ENCODE peak calls at places on chromosomes 4 and X, in four cellular contexts. One of them, this sample, is unnamed.
A peak's percentile ranks its signal among the peaks of the same experiment; 100 is the strongest.

GRCh38 chrX:25726539-25726938 is 411.6 kb upstream of the MAGEB18 start:
- DNase-seq in endodermal cell: no peak
- DNase-seq in lower lobe of right lung: no peak
- DNase-seq in tibial artery: no peak
- DNase-seq in this sample: no peak

GRCh38 chrX:107014927-107015326 is 14.9 kb upstream of the MORC4 start:
- DNase-seq in endodermal cell: no peak
- DNase-seq in lower lobe of right lung: no peak
- DNase-seq in tibial artery: no peak
- DNase-seq in this sample: no peak

GRCh38 chr4:8747896-8748575 is 123.6 kb downstream of the HMX1 start:
- DNase-seq in endodermal cell: peak; percentile 33
- DNase-seq in lower lobe of right lung: peak; percentile 31
- DNase-seq in tibial artery: peak; percentile 10
- DNase-seq in this sample: no peak

GRCh38 chr4:104752337-104752736 is 257.6 kb upstream of the CXXC4 start:
- DNase-seq in endodermal cell: no peak
- DNase-seq in lower lobe of right lung: no peak
- DNase-seq in tibial artery: no peak
- DNase-seq in this sample: no peak

GRCh38 chrX:129996120-129996519 is 13.7 kb downstream of the BCORL1 start:
- DNase-seq in endodermal cell: no peak
- DNase-seq in lower lobe of right lung: no peak
- DNase-seq in tibial artery: no peak
- DNase-seq in this sample: no peak

GRCh38 chr4:11426716-11427115 is 2.0 kb downstream of the HS3ST1 start:
- DNase-seq in endodermal cell: no peak
- DNase-seq in lower lobe of right lung: no peak
- DNase-seq in tibial artery: no peak
- DNase-seq in this sample: no peak

GRCh38 chrX:74923942-74924448 is 1.3 kb downstream of the NEXMIF start:
- DNase-seq in endodermal cell: no peak
- DNase-seq in lower lobe of right lung: peak; percentile 46
- DNase-seq in tibial artery: no peak
- DNase-seq in this sample: no peak

GRCh38 chr4:102411416-102411815 is 66.1 kb upstream of the SLC39A8 start:
- DNase-seq in endodermal cell: no peak
- DNase-seq in lower lobe of right lung: no peak
- DNase-seq in tibial artery: no peak
- DNase-seq in this sample: no peak

GRCh38 chrX:44344194-44344593 is 722 bp upstream of the EFHC2 start:
- DNase-seq in endodermal cell: peak; percentile 41
- DNase-seq in lower lobe of right lung: peak; percentile 52
- DNase-seq in tibial artery: peak; percentile 18
- DNase-seq in this sample: no peak

GRCh38 chrX:127038065-127038464 is 218.5 kb downstream of the PRR32 start:
- DNase-seq in endodermal cell: no peak
- DNase-seq in lower lobe of right lung: no peak
- DNase-seq in tibial artery: no peak
- DNase-seq in this sample: no peak

GRCh38 chr4:36509816-36510215 is 228.4 kb downstream of the DTHD1 start:
- DNase-seq in endodermal cell: no peak
- DNase-seq in lower lobe of right lung: no peak
- DNase-seq in tibial artery: no peak
- DNase-seq in this sample: no peak

GRCh38 chr4:101787917-101788316 is 2.6 kb upstream of the BANK1 start:
- DNase-seq in endodermal cell: no peak
- DNase-seq in lower lobe of right lung: no peak
- DNase-seq in tibial artery: no peak
- DNase-seq in this sample: no peak

GRCh38 chrX:24341795-24342194 is 18.6 kb upstream of the SUPT20HL1 start:
- DNase-seq in endodermal cell: no peak
- DNase-seq in lower lobe of right lung: no peak
- DNase-seq in tibial artery: no peak
- DNase-seq in this sample: no peak

GRCh38 chrX:77628294-77629025 is 157.6 kb downstream of the ATRX start:
- DNase-seq in endodermal cell: no peak
- DNase-seq in lower lobe of right lung: no peak
- DNase-seq in tibial artery: no peak
- DNase-seq in this sample: no peak

GRCh38 chrX:77622233-77622632 is 163.8 kb downstream of the ATRX start:
- DNase-seq in endodermal cell: peak; percentile 50
- DNase-seq in lower lobe of right lung: no peak
- DNase-seq in tibial artery: no peak
- DNase-seq in this sample: no peak

GRCh38 chrX:77617206-77617605 is 168.8 kb downstream of the ATRX start:
- DNase-seq in endodermal cell: no peak
- DNase-seq in lower lobe of right lung: no peak
- DNase-seq in tibial artery: no peak
- DNase-seq in this sample: no peak

GRCh38 chrX:77622672-77623071 is 163.3 kb downstream of the ATRX start:
- DNase-seq in endodermal cell: no peak
- DNase-seq in lower lobe of right lung: no peak
- DNase-seq in tibial artery: no peak
- DNase-seq in this sample: no peak
- H3K36me3 ChIP-seq in endodermal cell: peaks cover 4% of the 10 kb centered on the region
- H3K36me3 ChIP-seq in lower lobe of right lung: no peaks in the 10 kb centered on the region
- H3K36me3 ChIP-seq in tibial artery: no peaks in the 10 kb centered on the region
- H3K36me3 ChIP-seq in this sample: no peaks in the 10 kb centered on the region

GRCh38 chr4:113678651-113679050 is 82.9 kb downstream of the CAMK2D start:
- DNase-seq in endodermal cell: no peak
- DNase-seq in lower lobe of right lung: no peak
- DNase-seq in tibial artery: no peak
- DNase-seq in this sample: no peak

GRCh38 chr4:113683143-113683542 is 78.4 kb downstream of the CAMK2D start:
- DNase-seq in endodermal cell: no peak
- DNase-seq in lower lobe of right lung: no peak
- DNase-seq in tibial artery: no peak
- DNase-seq in this sample: no peak

GRCh38 chr4:113684534-113685091 is 76.9 kb downstream of the CAMK2D start:
- DNase-seq in endodermal cell: peak; percentile 70
- DNase-seq in lower lobe of right lung: no peak
- DNase-seq in tibial artery: peak; percentile 51
- DNase-seq in this sample: peak; percentile 44

GRCh38 chr4:113686950-113687718 is 74.4 kb downstream of the CAMK2D start:
- DNase-seq in endodermal cell: no peak
- DNase-seq in lower lobe of right lung: no peak
- DNase-seq in tibial artery: no peak
- DNase-seq in this sample: no peak

DNA sequence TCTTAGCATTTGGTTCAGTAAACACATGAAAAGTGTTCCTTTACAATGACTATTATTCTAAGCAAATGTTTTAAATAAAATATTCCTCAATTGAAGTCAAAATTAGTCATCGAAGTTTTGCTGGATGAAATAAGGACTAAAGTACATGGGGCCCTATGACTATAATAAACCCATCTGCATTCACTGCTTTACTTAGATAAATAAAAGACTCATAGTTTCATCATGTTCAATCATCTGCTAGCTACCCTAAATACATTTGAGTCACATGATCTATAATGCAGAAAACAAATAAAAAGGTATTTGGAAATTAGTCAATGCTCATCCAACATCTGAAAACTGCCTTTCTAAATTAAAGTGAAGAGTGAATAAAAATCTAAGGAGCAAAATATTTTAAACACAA is 78.8 kb downstream of the CAMK2D start:
- DNase-seq in endodermal cell: no peak
- DNase-seq in lower lobe of right lung: no peak
- DNase-seq in tibial artery: no peak
- DNase-seq in this sample: no peak
- H3K36me3 ChIP-seq in endodermal cell: peaks cover 32% of the 10 kb centered on the region
- H3K36me3 ChIP-seq in lower lobe of right lung: no peaks in the 10 kb centered on the region
- H3K36me3 ChIP-seq in tibial artery: no peaks in the 10 kb centered on the region
- H3K36me3 ChIP-seq in this sample: no peaks in the 10 kb centered on the region

DNA sequence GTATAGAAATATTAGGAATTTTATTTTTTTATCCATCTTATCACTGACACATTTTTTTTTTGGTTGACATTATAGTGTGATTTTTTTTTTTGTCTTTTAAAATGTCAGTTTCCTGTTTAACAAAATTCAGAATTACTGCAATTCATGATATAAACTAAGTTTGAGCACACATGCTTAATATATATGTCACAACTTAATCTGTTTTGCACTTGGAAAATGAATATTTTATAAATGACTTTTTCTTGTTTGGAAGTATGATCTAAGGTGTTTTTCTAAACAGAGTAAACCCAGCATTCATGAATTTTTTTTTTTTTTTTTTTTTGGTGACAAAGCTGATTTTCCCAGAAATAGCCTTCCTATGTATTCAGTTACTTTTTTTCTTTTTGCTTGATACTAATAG is 2.4 kb downstream of the SMARCA5 start:
- DNase-seq in endodermal cell: no peak
- DNase-seq in lower lobe of right lung: no peak
- DNase-seq in tibial artery: no peak
- DNase-seq in this sample: no peak
- H3K36me3 ChIP-seq in endodermal cell: peaks cover 50% of the 10 kb centered on the region
- H3K36me3 ChIP-seq in lower lobe of right lung: peaks cover 35% of the 10 kb centered on the region
- H3K36me3 ChIP-seq in tibial artery: peaks cover 19% of the 10 kb centered on the region
- H3K36me3 ChIP-seq in this sample: peaks cover 3% of the 10 kb centered on the region

DNA sequence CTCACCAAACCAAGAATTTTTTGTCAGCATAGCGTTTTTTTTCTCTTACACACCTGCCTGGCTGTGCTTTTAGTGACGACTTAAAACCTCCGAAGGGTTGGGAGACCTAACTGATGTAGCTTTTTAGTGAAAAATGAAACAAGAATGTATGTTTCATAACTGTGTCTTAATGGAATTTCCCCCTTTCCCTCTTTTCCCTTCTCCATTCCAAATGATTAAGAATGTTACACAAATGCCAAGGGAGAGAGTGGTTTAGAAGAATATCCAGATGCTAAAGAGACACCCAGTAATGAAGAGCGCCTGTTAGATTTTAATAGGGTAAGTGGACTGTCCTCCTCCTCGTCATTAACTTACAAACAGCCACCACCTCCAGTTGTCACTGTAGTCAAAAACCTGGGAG is 33.2 kb upstream of the TBC1D14 start:
- DNase-seq in endodermal cell: no peak
- DNase-seq in lower lobe of right lung: no peak
- DNase-seq in tibial artery: no peak
- DNase-seq in this sample: no peak
- H3K36me3 ChIP-seq in endodermal cell: peaks cover 78% of the 10 kb centered on the region
- H3K36me3 ChIP-seq in lower lobe of right lung: peaks cover 86% of the 10 kb centered on the region
- H3K36me3 ChIP-seq in tibial artery: peaks cover 91% of the 10 kb centered on the region
- H3K36me3 ChIP-seq in this sample: peaks cover 62% of the 10 kb centered on the region

DNA sequence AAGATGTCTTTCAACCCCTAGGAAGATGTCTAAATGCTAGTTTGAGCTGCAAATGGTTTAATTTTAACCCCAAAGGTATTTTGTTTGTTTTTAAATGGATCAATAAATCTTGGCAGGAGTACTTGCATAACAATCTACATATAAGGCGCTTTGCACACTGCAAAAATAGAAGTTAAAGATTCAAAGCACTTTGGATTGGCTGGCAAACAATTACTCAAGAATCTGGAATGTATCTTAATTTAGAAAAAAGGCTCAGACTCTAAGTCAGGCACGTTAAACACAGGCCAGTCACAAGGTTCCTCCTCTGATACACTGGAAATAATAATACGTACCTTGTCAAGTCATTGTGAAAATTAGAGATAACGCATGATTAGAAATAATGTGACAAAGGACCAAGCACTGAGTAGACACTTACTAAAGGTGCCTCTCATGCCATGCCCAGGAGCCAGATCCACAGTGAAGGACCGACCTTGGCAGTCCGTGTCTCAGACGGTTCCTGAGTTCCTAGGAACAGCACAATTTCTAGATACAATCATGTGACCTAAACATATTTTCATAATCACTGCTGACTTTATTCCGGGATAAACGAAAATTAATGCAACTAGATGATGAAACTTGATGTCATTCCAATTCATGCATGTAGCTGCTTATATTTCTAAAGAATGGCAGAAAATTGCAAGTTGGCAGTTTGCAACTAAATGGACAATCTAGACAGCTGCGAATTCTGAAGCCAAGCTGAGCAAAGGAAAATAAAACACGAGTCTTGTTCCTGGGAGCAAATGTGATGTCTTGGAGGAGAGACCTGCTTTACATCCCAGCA is 49.6 kb downstream of the PROM1 start:
- DNase-seq in endodermal cell: no peak
- DNase-seq in lower lobe of right lung: no peak
- DNase-seq in tibial artery: no peak
- DNase-seq in this sample: no peak
- H3K36me3 ChIP-seq in endodermal cell: no peaks in the 10 kb centered on the region
- H3K36me3 ChIP-seq in lower lobe of right lung: no peaks in the 10 kb centered on the region
- H3K36me3 ChIP-seq in tibial artery: no peaks in the 10 kb centered on the region
- H3K36me3 ChIP-seq in this sample: no peaks in the 10 kb centered on the region

DNA sequence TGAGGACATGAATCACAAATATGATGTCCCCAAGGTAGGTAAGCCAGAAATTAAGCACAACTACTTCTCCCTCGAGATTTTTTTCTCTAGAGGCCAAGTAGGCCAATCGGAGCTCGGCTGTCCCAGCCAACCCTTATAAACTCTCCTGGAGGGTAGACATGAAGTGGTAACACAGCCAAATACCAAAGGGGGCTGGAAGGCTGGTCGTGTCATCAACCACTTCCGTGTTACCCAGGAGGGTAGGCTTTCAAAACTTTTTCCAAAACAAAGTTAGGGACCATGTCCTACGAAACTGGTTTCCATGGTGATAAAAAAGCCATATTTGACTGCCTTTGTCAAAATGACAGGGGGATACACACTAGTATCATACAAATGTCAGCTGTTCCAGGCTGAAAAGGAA is 21.0 kb downstream of the BCOR start:
- DNase-seq in endodermal cell: no peak
- DNase-seq in lower lobe of right lung: no peak
- DNase-seq in tibial artery: no peak
- DNase-seq in this sample: no peak
- H3K36me3 ChIP-seq in endodermal cell: peaks cover 25% of the 10 kb centered on the region
- H3K36me3 ChIP-seq in lower lobe of right lung: peaks cover 53% of the 10 kb centered on the region
- H3K36me3 ChIP-seq in tibial artery: peaks cover 31% of the 10 kb centered on the region
- H3K36me3 ChIP-seq in this sample: peaks cover 7% of the 10 kb centered on the region

GRCh38 chrX:101407167-101407747 is 468 bp downstream of the GLA start:
- DNase-seq in endodermal cell: peak; percentile 50
- DNase-seq in lower lobe of right lung: no peak
- DNase-seq in tibial artery: no peak
- DNase-seq in this sample: no peak
- H3K36me3 ChIP-seq in endodermal cell: peaks cover 21% of the 10 kb centered on the region
- H3K36me3 ChIP-seq in lower lobe of right lung: peaks cover 12% of the 10 kb centered on the region
- H3K36me3 ChIP-seq in tibial artery: peaks cover 1% of the 10 kb centered on the region
- H3K36me3 ChIP-seq in this sample: peaks cover under 1% of the 10 kb centered on the region

GRCh38 chr4:139540161-139540560 is 15.9 kb downstream of the SETD7 start:
- DNase-seq in endodermal cell: no peak
- DNase-seq in lower lobe of right lung: no peak
- DNase-seq in tibial artery: no peak
- DNase-seq in this sample: no peak
- H3K36me3 ChIP-seq in endodermal cell: peaks cover 59% of the 10 kb centered on the region
- H3K36me3 ChIP-seq in lower lobe of right lung: peaks cover 46% of the 10 kb centered on the region
- H3K36me3 ChIP-seq in tibial artery: peaks cover 3% of the 10 kb centered on the region
- H3K36me3 ChIP-seq in this sample: peaks cover 3% of the 10 kb centered on the region

This sample was measured in thoracic aorta.